ENCODE peak calls at places on chromosome 21, in nine cellular contexts. A, O, V, N, W, L, G, X and T are unnamed samples.

GRCh38 chr21:28181730-28182129 is 810.9 kb downstream of the LTN1 start:
- DNase-seq in W (no peak), N (no peak), O (no peak), G (no peak), X (no peak), L (no peak), V (no peak), A (no peak), T (no peak)

GRCh38 chr21:30014883-30015282 is 75.1 kb upstream of the GRIK1 start:
- DNase-seq in G (no peak), V (no peak), X (no peak), A (no peak), N (no peak), W (no peak), L (no peak), O (no peak), T (no peak)

GRCh38 chr21:32096411-32096810 is 182.4 kb downstream of the MIS18A start:
- DNase-seq in X (peak), O (peak), V (peak), A (no peak), L (no peak), G (no peak), W (peak), N (peak), T (peak)

GRCh38 chr21:30842990-30843389 is 13.4 kb upstream of the KRTAP7-1 start:
- DNase-seq in O (no peak), X (no peak), A (no peak), L (no peak), V (no peak), W (no peak), G (no peak), N (no peak), T (no peak)

GRCh38 chr21:38314534-38314933 is 57.7 kb downstream of the KCNJ15 start:
- DNase-seq in N (no peak), G (no peak), L (no peak), V (no peak), A (no peak), W (no peak), O (no peak), X (no peak), T (no peak)

GRCh38 chr21:43691086-43691795 is 27.7 kb upstream of the PDXK start:
- DNase-seq in A (no peak), O (no peak), N (no peak), X (no peak), W (no peak), L (peak), G (no peak), V (no peak), T (no peak)

GRCh38 chr21:27653481-27653880 is 686.6 kb upstream of the ADAMTS5 start:
- DNase-seq in V (no peak), O (no peak), W (no peak), L (peak), A (no peak), G (no peak), N (no peak), X (no peak), T (no peak)

GRCh38 chr21:37848721-37849490 is 67.4 kb downstream of the KCNJ6 start:
- DNase-seq in A (no peak), V (peak), N (no peak), L (no peak), W (no peak), O (peak), G (no peak), X (no peak), T (no peak)

GRCh38 chr21:36747114-36747814 is 48.3 kb downstream of the SIM2 start:
- DNase-seq in G (peak), L (no peak), N (no peak), A (no peak), X (peak), W (peak), O (no peak), V (no peak), T (no peak)

GRCh38 chr21:36466061-36466511 is 13.8 kb downstream of the CLDN14 start:
- DNase-seq in G (no peak), O (no peak), N (no peak), A (no peak), L (no peak), X (no peak), V (peak), W (no peak), T (no peak)

GRCh38 chr21:31455506-31455905 is 111.4 kb upstream of the TIAM1 start:
- DNase-seq in W (no peak), O (no peak), N (no peak), G (no peak), V (no peak), A (no peak), X (no peak), L (no peak), T (no peak)

GRCh38 chr21:39263372-39263771 is 50.1 kb downstream of the BRWD1 start:
- DNase-seq in A (no peak), W (no peak), X (no peak), V (peak), G (no peak), N (no peak), L (no peak), O (peak), T (no peak)

GRCh38 chr21:28587748-28588147 is 404.9 kb downstream of the LTN1 start:
- DNase-seq in O (peak), V (peak), G (no peak), N (no peak), W (no peak), A (no peak), L (no peak), X (no peak), T (no peak)

GRCh38 chr21:46553993-46554392 is 50.9 kb downstream of the S100B start:
- DNase-seq in L (no peak), V (no peak), X (no peak), W (no peak), A (no peak), O (no peak), G (no peak), N (no peak), T (no peak)

GRCh38 chr21:39084979-39085729 is 98.1 kb downstream of the PSMG1 start:
- DNase-seq in G (no peak), L (no peak), N (no peak), O (no peak), A (no peak), V (no peak), W (no peak), X (no peak), T (no peak)

GRCh38 chr21:35943752-35944151 is 116.6 kb downstream of the SETD4 start:
- DNase-seq in O (no peak), L (no peak), N (no peak), W (no peak), V (no peak), A (no peak), G (no peak), X (no peak), T (no peak)

GRCh38 chr21:24590261-24590660 is 1017.0 kb downstream of the MRPL39 start:
- DNase-seq in W (no peak), X (no peak), O (no peak), A (no peak), V (no peak), L (no peak), G (no peak), N (no peak), T (no peak)

GRCh38 chr21:24594082-24594481 is 1013.2 kb downstream of the MRPL39 start:
- DNase-seq in G (no peak), N (no peak), X (no peak), O (no peak), A (no peak), W (peak), V (no peak), L (no peak), T (no peak)
- TF ChIP-seq CTCF in G (no peak), N (no peak), X (no peak), O (no peak), A (no peak), W (peak), V (no peak), L (no peak), T (no peak)

GRCh38 chr21:25639167-25639921 is at the start of gene JAM2:
- DNase-seq in V (no peak), W (peak), O (peak), A (peak), L (peak), N (peak), G (peak), X (no peak), T (peak)
- TF ChIP-seq CTCF in V (no peak), W (peak), O (peak), A (no peak), L (no peak), N (no peak), G (peak), X (no peak), T (peak)

DNA sequence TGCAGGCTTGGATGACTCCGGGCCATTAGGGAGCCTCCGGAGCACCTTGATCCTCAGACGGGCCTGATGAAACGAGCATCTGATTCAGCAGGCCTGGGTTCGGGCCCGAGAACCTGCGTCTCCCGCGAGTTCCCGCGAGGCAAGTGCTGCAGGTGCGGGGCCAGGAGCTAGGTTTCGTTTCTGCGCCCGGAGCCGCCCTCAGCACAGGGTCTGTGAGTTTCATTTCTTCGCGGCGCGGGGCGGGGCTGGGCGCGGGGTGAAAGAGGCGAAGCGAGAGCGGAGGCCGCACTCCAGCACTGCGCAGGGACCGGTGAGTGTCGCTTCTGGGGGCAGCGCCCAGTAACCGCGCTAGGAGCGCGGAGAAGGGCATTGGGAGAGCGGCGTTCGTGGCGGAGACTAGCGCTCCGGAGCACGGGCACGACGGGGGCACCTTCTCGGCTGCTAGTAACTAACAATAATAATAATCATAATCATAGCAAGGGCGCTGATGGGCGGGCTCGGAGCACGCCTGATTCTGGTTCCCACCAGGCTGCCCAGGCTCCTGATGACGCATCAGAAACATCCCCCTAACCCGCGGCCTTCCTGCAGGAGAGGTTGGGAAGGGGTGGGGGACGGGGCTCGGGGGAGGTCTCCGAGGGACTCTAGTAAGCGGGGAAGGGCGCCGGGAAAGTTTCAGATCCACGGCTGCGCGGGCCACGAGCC is at the start of gene MX1:
- DNase-seq in L (peak), G (peak), A (peak), W (peak), V (peak), O (peak), N (peak), X (peak), T (peak)
- TF ChIP-seq CTCF in L (no peak), G (no peak), A (no peak), W (no peak), V (no peak), O (no peak), N (no peak), X (no peak), T (no peak)

GRCh38 chr21:33299181-33299752 is 25.5 kb upstream of the IFNAR1 start:
- DNase-seq in X (peak), W (no peak), V (no peak), A (no peak), L (no peak), N (no peak), O (no peak), G (no peak), T (peak)
- TF ChIP-seq CTCF in X (no peak), W (peak), V (no peak), A (no peak), L (no peak), N (no peak), O (no peak), G (no peak), T (no peak)

DNA sequence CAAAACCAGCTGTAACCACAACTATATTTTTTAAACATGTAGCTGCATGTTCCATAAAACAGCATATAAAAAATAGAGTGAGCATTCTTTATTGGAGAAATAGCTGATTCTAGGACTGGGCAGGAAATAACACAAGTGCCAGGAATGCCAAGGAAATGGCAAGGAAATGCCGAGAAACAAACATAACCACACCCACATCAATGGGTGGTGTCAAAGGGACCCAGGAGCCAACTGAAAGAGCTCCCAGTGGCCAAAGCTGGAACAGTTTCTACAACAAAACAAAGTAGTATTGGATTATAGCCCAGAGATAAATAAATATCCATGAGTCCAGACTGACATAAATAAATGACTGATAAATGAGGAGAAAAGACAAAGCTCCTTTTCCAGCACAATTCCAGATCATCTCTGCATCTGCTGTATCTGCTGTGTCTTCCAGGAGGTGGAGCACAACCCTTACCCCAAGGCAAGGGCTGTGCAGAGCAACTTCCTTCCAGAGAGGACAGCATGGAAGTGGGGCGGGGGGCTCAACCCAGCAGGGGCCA is 28.1 kb downstream of the ADARB1 start:
- DNase-seq in W (no peak), X (peak), V (peak), O (peak), L (no peak), A (no peak), N (peak), G (no peak), T (no peak)
- TF ChIP-seq CTCF in W (peak), X (no peak), V (peak), O (peak), L (no peak), A (no peak), N (peak), G (peak), T (peak)

DNA sequence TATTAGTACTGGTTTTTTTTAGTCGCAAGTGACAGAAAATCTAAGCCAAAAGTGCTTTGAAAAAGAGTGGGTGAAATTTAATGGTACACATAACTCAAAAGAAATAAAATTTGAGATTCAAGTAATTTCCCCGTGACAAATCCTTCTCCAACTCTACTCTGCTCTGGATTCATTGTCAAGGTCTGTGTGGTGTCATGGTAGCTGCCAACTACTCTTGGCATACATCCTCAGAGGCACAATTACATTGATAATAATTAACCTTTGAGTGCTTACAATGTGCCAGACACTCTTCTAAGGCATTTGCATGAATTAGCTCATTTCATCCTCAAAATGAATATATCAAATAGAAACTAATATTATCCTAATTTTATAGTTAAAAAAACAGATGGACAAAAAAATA is 1153.9 kb upstream of the NCAM2 start:
- DNase-seq in A (no peak), N (no peak), G (no peak), W (no peak), O (no peak), X (no peak), L (no peak), V (no peak), T (no peak)
- TF ChIP-seq CTCF in A (no peak), N (no peak), G (no peak), W (no peak), O (no peak), X (no peak), L (no peak), V (no peak), T (no peak)